ENCODE peak calls at places on chromosome 17, in ten cellular contexts. Z is transverse colon, T is HCT116, Y is sigmoid colon, A is spleen, I is prostate gland, K is HepG2, F is breast epithelium, P is stomach, X is endothelial cell of umbilical vein. S is an unnamed sample.

GRCh38 chr17:2105663-2106062 is 50.8 kb downstream of the HIC1 start:
- DNase-seq in Y (no peak), F (no peak), K (no peak), I (no peak), T (no peak), X (no peak), P (no peak), Z (no peak), A (no peak), S (no peak)

GRCh38 chr17:2137342-2138098 is 82.6 kb downstream of the HIC1 start:
- DNase-seq in Z (peak), F (no peak), T (peak), X (no peak), A (no peak), K (no peak), Y (no peak), I (peak), P (no peak), S (no peak)

GRCh38 chr17:50107790-50108414 is 12.8 kb downstream of the PDK2 start:
- DNase-seq in Y (no peak), F (no peak), Z (no peak), P (no peak), X (no peak), T (no peak), I (no peak), K (no peak), A (no peak), S (no peak)

GRCh38 chr17:16926591-16927451 is 45.1 kb downstream of the TNFRSF13B start:
- DNase-seq in I (no peak), T (no peak), A (peak), Y (peak), Z (peak), P (no peak), X (no peak), K (no peak), F (peak), S (no peak)

GRCh38 chr17:29158515-29159275 is 21.5 kb downstream of the MYO18A start:
- DNase-seq in F (no peak), P (no peak), K (peak), Z (no peak), T (no peak), X (no peak), I (no peak), Y (no peak), A (peak), S (peak)

GRCh38 chr17:66301864-66302741 is at the start of gene PRKCA:
- DNase-seq in A (peak), X (peak), F (no peak), P (peak), T (peak), I (peak), Y (peak), K (peak), Z (peak), S (peak)

GRCh38 chr17:76197911-76198310 is 42.4 kb downstream of the RNF157 start:
- DNase-seq in K (no peak), F (no peak), T (no peak), A (no peak), Y (no peak), X (no peak), P (no peak), Z (no peak), I (no peak), S (no peak)

GRCh38 chr17:443109-443508 is 90.5 kb upstream of the RPH3AL start:
- DNase-seq in Z (no peak), F (no peak), X (no peak), K (no peak), A (no peak), I (no peak), T (no peak), Y (no peak), P (no peak), S (peak)

GRCh38 chr17:45001310-45001709 is 33.2 kb upstream of the C1QL1 start:
- DNase-seq in K (no peak), Z (no peak), X (no peak), T (no peak), I (no peak), Y (no peak), F (no peak), P (no peak), A (no peak), S (no peak)

GRCh38 chr17:2710804-2711607 is 558 bp downstream of the CLUH start:
- DNase-seq in K (peak), F (no peak), X (peak), A (no peak), P (no peak), Y (peak), Z (peak), T (no peak), I (no peak), S (no peak)

GRCh38 chr17:60086822-60087591 is 8.3 kb upstream of the HEATR6 start:
- DNase-seq in Y (no peak), F (no peak), A (no peak), I (no peak), T (no peak), P (no peak), X (no peak), K (no peak), Z (no peak), S (no peak)

GRCh38 chr17:58756246-58757161 is 850 bp downstream of the PPM1E start:
- DNase-seq in P (no peak), T (no peak), K (no peak), A (no peak), I (no peak), F (no peak), Y (no peak), Z (no peak), X (no peak), S (no peak)

GRCh38 chr17:63775420-63775819 is 1.4 kb downstream of the DDX42 start:
- DNase-seq in K (no peak), T (no peak), I (no peak), P (no peak), F (no peak), A (no peak), Z (no peak), Y (no peak), X (peak), S (no peak)

GRCh38 chr17:56833023-56833811 is 503 bp downstream of the C17orf67 start:
- DNase-seq in K (no peak), X (peak), Z (peak), Y (peak), A (peak), P (peak), I (peak), F (no peak), T (peak), S (peak)

GRCh38 chr17:1060991-1061390 is 64.1 kb downstream of the TIMM22 start:
- DNase-seq in Z (peak), T (peak), A (no peak), P (peak), F (no peak), X (peak), Y (peak), I (no peak), K (no peak), S (peak)

GRCh38 chr17:62641101-62641500 is 13.6 kb downstream of the MRC2 start:
- DNase-seq in Z (no peak), X (no peak), K (no peak), Y (no peak), P (no peak), I (no peak), A (no peak), F (no peak), T (no peak), S (no peak)

DNA sequence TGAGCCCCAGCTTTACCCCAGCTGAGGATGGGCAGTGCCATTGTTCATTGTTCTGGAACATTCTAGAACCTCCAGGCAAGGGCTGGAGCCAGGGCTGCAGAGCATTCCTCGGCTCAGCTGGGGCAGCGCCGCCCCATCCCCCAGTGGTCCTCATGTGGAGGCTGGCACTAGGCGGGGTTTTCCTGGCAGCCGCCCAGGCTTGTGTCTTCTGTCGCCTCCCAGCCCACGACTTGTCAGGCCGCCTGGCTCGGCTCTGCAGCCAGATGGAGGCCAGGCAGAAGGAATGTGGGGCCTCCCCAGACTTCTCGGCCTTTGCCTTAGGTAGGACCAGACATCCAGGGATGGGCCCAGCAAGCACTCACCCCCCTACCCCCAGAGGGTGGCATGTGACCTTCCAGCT is at the start of gene TMEM95:
- DNase-seq in A (no peak), Z (peak), T (no peak), I (no peak), F (no peak), Y (peak), X (no peak), K (no peak), P (no peak), S (peak)
- TF ChIP-seq POLR2AphosphoS5 in A (peak), Z (no peak), T (no peak), I (peak), F (no peak), Y (no peak), X (no peak), K (no peak), P (no peak), S (no peak)

DNA sequence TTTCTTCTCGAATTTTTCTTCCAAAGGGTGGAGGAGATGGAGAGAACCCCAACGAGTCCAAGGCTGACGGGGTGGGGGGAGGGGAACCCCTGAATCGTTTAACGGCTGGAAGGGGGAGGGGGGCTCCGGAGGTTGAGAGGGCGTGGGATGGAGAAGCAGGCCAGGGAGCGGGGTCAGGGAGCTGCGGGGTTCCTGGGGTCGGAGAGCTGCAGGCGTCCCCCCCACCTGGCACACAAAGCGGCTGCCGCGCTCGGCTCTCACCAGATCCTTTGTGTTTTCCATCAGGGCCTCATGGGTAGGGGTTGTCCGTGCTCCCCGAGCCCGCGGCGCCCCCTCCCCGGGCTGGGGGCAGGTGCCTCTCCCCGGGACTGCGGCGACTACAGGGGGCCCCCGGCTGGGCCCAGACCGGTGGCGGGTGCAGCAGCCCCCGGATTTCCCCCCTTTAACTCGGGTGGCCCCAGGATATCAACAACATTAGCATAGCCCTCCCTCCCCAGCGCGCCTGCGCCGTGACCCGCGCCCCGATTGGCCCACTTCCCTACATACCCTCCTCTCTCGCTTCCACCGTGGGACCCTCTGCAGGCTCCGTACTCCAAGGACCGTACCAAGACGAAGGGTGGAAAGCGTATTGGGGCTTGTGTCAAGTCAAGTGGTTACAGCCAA is at the start of gene MBTD1:
- DNase-seq in A (peak), Z (peak), T (peak), X (peak), P (peak), K (peak), Y (peak), F (peak), I (peak), S (peak)
- TF ChIP-seq POLR2A in A (peak), Z (peak), T (peak), X (peak), P (no peak), K (peak), Y (no peak), F (peak), I (peak), S (peak)

GRCh38 chr17:34222732-34223486 is 32.2 kb upstream of the CCL2 start:
- DNase-seq in A (no peak), Z (no peak), F (no peak), X (no peak), Y (no peak), I (no peak), T (no peak), P (no peak), K (no peak), S (no peak)

GRCh38 chr17:34227707-34228106 is 27.4 kb upstream of the CCL2 start:
- DNase-seq in T (no peak), X (no peak), K (no peak), I (peak), Z (no peak), F (no peak), P (no peak), A (no peak), Y (no peak), S (peak)

GRCh38 chr17:34225046-34225445 is 30.0 kb upstream of the CCL2 start:
- DNase-seq in A (no peak), I (no peak), P (no peak), F (no peak), X (no peak), Y (no peak), Z (no peak), T (no peak), K (no peak), S (peak)

GRCh38 chr17:34230342-34230741 is 24.7 kb upstream of the CCL2 start:
- DNase-seq in P (no peak), I (no peak), K (no peak), Z (no peak), T (no peak), Y (no peak), A (no peak), X (no peak), F (no peak), S (no peak)

GRCh38 chr17:34226011-34226410 is 29.1 kb upstream of the CCL2 start:
- DNase-seq in I (no peak), F (no peak), Y (no peak), A (no peak), P (no peak), T (no peak), X (no peak), Z (no peak), K (no peak), S (no peak)
- H3K4me3 ChIP-seq in I (no peak), F (no peak), Y (no peak), A (no peak), P (no peak), T (no peak), X (no peak), Z (no peak), K (no peak), S (no peak)

GRCh38 chr17:80133626-80133970 is 13.3 kb downstream of the EIF4A3 start:
- DNase-seq in X (no peak), I (peak), P (no peak), K (no peak), A (no peak), Y (no peak), Z (no peak), F (no peak), T (no peak), S (no peak)

GRCh38 chr17:80137131-80137530 is 9.8 kb downstream of the EIF4A3 start:
- DNase-seq in K (no peak), F (no peak), P (no peak), A (no peak), I (no peak), T (no peak), X (no peak), Y (peak), Z (no peak), S (no peak)

GRCh38 chr17:80142929-80143328 is 4.0 kb downstream of the EIF4A3 start:
- DNase-seq in Z (no peak), F (no peak), T (no peak), I (no peak), A (no peak), X (no peak), P (no peak), K (no peak), Y (peak), S (no peak)

GRCh38 chr17:80141463-80142165 is 5.3 kb downstream of the EIF4A3 start:
- DNase-seq in X (no peak), K (no peak), T (no peak), Z (no peak), P (no peak), A (no peak), I (no peak), Y (peak), F (no peak), S (no peak)

GRCh38 chr17:80138856-80139426 is 8.0 kb downstream of the EIF4A3 start:
- DNase-seq in X (no peak), A (no peak), Y (peak), P (peak), Z (peak), F (no peak), K (no peak), I (no peak), T (no peak), S (no peak)
- TF ChIP-seq POLR2AphosphoS5 in X (no peak), A (no peak), Y (no peak), P (no peak), Z (no peak), F (no peak), K (no peak), I (no peak), T (no peak), S (no peak)

DNA sequence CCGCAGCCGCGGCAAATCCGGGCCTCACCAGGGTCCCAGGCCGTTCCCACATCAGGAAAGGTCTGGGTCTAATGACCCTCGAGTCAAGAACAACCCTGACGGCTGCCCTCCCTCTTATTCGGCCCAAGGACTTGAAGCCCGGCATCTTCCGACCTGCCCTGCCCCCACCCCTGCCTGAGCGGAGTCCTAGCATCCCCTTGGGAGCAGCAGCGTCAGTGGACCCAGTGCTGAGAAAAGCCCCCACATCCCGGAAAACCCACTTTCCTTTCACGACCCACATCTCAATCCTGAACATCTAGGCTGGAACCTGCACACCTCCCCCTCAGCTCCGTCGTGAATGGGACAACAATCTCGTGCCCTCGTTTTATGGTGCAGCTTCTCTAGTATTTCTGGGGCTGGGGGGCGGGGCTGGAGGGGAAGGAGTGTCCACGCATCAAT is 796 bp downstream of the TMEM88 start:
- DNase-seq in I (no peak), K (no peak), F (peak), Z (no peak), A (no peak), Y (peak), P (no peak), T (no peak), X (peak), S (no peak)
- TF ChIP-seq POLR2A in I (no peak), K (no peak), F (no peak), Z (no peak), A (no peak), Y (no peak), P (no peak), T (no peak), X (no peak), S (no peak)

GRCh38 chr17:74986206-74986576 is 1.2 kb upstream of the CDR2L start:
- DNase-seq in Y (no peak), F (no peak), X (no peak), Z (no peak), K (no peak), I (no peak), A (no peak), T (no peak), P (no peak), S (no peak)

GRCh38 chr17:74990581-74991105 is 3.2 kb downstream of the CDR2L start:
- DNase-seq in T (no peak), K (no peak), X (no peak), Z (no peak), I (no peak), P (no peak), Y (no peak), A (no peak), F (no peak), S (no peak)

GRCh38 chr17:74987418-74987908 is at the start of gene CDR2L:
- DNase-seq in T (peak), X (peak), F (peak), P (peak), I (peak), Y (peak), K (peak), Z (peak), A (peak), S (peak)

GRCh38 chr17:74992223-74992622 is 4.8 kb downstream of the CDR2L start:
- DNase-seq in P (no peak), Y (no peak), I (no peak), X (no peak), K (no peak), A (no peak), T (no peak), Z (no peak), F (no peak), S (no peak)

DNA sequence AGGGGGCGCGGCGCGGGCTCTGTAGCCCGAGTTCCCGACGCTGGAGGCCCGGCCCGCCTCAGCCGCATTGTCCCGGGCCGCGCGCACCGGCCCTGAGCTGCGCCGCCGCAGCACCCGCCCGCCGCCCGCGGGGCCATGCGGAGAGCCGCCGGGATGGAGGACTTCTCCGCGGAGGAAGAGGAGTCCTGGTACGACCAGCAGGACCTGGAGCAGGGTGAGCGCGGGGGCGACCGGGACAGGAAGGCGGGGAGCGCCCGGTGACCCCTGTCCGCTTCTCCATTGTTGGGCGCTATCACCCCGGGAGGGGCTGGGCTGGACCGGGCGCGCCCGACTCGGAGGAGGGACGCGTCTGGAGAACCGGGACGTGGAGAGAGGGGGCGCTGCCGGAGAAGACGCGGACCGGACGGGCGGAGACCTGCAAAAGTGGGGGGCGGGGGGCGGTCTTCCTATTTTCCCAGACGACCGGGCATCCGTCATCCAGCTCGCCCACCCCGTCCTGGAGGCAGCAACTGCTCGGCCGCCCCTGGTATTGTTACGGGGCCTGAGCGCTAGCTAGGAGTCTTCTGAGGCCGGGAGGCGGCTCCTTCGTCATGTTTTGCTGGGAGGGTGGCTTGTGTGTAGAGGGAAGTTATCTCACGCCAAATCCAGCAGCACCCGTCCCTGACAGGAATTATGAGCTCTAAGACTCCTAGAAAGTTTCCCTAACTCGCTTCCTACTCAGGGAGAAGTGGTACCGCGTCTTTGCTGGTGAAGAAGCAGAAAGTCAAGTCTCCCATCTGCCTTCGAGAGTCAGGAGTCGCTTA is 678 bp downstream of the CDR2L start:
- DNase-seq in P (peak), K (no peak), F (peak), A (peak), I (peak), T (no peak), X (peak), Z (peak), Y (peak), S (peak)
- H3K4me3 ChIP-seq in P (peak), K (peak), F (peak), A (peak), I (peak), T (peak), X (peak), Z (peak), Y (peak), S (peak)

GRCh38 chr17:65029605-65030308 is 26.8 kb downstream of the GNA13 start:
- DNase-seq in Y (no peak), A (no peak), I (no peak), P (no peak), Z (no peak), X (peak), T (no peak), K (no peak), F (no peak), S (no peak)
- TF ChIP-seq POLR2AphosphoS5 in Y (no peak), A (no peak), I (no peak), P (no peak), Z (peak), X (no peak), T (no peak), K (no peak), F (no peak), S (no peak)

GRCh38 chr17:82018152-82019041 is 4.3 kb downstream of the CENPX start:
- DNase-seq in F (no peak), K (no peak), P (peak), A (no peak), T (no peak), Y (no peak), I (no peak), Z (no peak), X (no peak), S (peak)
- TF ChIP-seq POLR2A in F (no peak), K (no peak), P (no peak), A (no peak), T (no peak), Y (no peak), I (no peak), Z (no peak), X (no peak), S (no peak)

GRCh38 chr17:82334204-82334621 is 647 bp upstream of the SECTM1 start:
- DNase-seq in A (peak), F (no peak), I (no peak), Z (no peak), P (no peak), X (no peak), Y (no peak), T (no peak), K (no peak), S (peak)

GRCh38 chr17:82333279-82334171 is at the start of gene SECTM1:
- DNase-seq in Y (peak), K (no peak), F (peak), P (peak), X (no peak), T (no peak), A (peak), I (no peak), Z (peak), S (peak)

GRCh38 chr17:82331345-82331939 is 2.1 kb downstream of the SECTM1 start:
- DNase-seq in Y (no peak), T (no peak), Z (no peak), K (no peak), A (no peak), I (no peak), F (no peak), P (no peak), X (no peak), S (peak)

GRCh38 chr17:82332669-82333278 is 792 bp downstream of the SECTM1 start:
- DNase-seq in A (peak), X (peak), F (no peak), Y (peak), Z (peak), T (peak), K (no peak), I (no peak), P (peak), S (peak)

GRCh38 chr17:82334622-82335394 is 1.2 kb upstream of the SECTM1 start:
- DNase-seq in F (no peak), T (no peak), P (no peak), X (peak), Y (no peak), A (peak), Z (no peak), K (no peak), I (peak), S (no peak)
- H3K4me3 ChIP-seq in F (peak), T (peak), P (peak), X (peak), Y (peak), A (peak), Z (peak), K (peak), I (peak), S (peak)

S was measured in upper lobe of left lung.